ENCODE peak calls at places on chromosomes 5 and 9, in six cellular contexts. C is endodermal cell, A is left ventricle myocardium inferior, O is astrocyte of the spinal cord, U is AG09309, K is H1. E is an unnamed sample.

GRCh38 chr9:122464633-122465567 is 12.8 kb downstream of the OR1J1 start:
- DNase-seq in C (peak; percentile 79), A (peak; percentile 35), O (peak; percentile 86), U (peak; percentile 85), K (peak; percentile 31), E (peak; percentile 94)

GRCh38 chr9:21591221-21592062 is 109.3 kb upstream of the IFNE start:
- DNase-seq in C (peak; percentile 88), A (peak; percentile 13), O (peak; percentile 98), U (peak; percentile 97), K (peak; percentile 56), E (peak; percentile 99)

GRCh38 chr5:33317271-33317670 is 123.5 kb upstream of the TARS1 start:
- DNase-seq in C (no peak), A (no peak), O (peak; percentile 68), U (no peak), K (no peak), E (peak; percentile 93)

GRCh38 chr5:109567374-109568044 is 122.2 kb upstream of the MAN2A1 start:
- DNase-seq in C (no peak), A (no peak), O (peak; percentile 42), U (peak; percentile 27), K (no peak), E (peak; percentile 93)

GRCh38 chr9:4235951-4236804 is 63.7 kb downstream of the GLIS3 start:
- DNase-seq in C (peak; percentile 46), A (no peak), O (peak; percentile 78), U (peak; percentile 46), K (no peak), E (peak; percentile 67)

GRCh38 chr5:174617910-174618309 is 106.5 kb upstream of the MSX2 start:
- DNase-seq in C (peak; percentile 44), A (no peak), O (no peak), U (no peak), K (no peak), E (no peak)

GRCh38 chr5:19564036-19564435 is 424.0 kb downstream of the CDH18 start:
- DNase-seq in C (no peak), A (no peak), O (peak; percentile 9), U (no peak), K (no peak), E (no peak)

GRCh38 chr5:131209506-131210191 is 38.9 kb downstream of the LYRM7 start:
- DNase-seq in C (no peak), A (no peak), O (no peak), U (no peak), K (no peak), E (no peak)

GRCh38 chr5:39211773-39212172 is 7.6 kb downstream of the FYB1 start:
- DNase-seq in C (no peak), A (no peak), O (no peak), U (no peak), K (no peak), E (no peak)

GRCh38 chr5:173191561-173191960 is 43.4 kb downstream of the NKX2-5 start:
- DNase-seq in C (no peak), A (no peak), O (no peak), U (no peak), K (no peak), E (no peak)

GRCh38 chr5:89421035-89421434 is 538.1 kb upstream of the MEF2C start:
- DNase-seq in C (no peak), A (no peak), O (peak; percentile 60), U (no peak), K (no peak), E (peak; percentile 11)

GRCh38 chr5:1247811-1248210 is 22.6 kb downstream of the SLC6A18 start:
- DNase-seq in C (no peak), A (no peak), O (no peak), U (no peak), K (no peak), E (no peak)

GRCh38 chr9:104805441-104805840 is 41.5 kb downstream of the NIPSNAP3B start:
- DNase-seq in C (no peak), A (no peak), O (no peak), U (no peak), K (no peak), E (no peak)

GRCh38 chr5:127925916-127926315 is 157.7 kb upstream of the SLC12A2 start:
- DNase-seq in C (no peak), A (no peak), O (peak; percentile 33), U (no peak), K (no peak), E (peak; percentile 18)

GRCh38 chr5:178793156-178793555 is 62.7 kb upstream of the ZNF354A start:
- DNase-seq in C (peak; percentile 91), A (peak; percentile 20), O (no peak), U (no peak), K (peak; percentile 70), E (no peak)
- TF ChIP-seq CTCF in C (peak; percentile 83), A (peak; percentile 47), O (no peak), U (peak; percentile 12), K (peak; percentile 75), E (peak; percentile 19)

DNA sequence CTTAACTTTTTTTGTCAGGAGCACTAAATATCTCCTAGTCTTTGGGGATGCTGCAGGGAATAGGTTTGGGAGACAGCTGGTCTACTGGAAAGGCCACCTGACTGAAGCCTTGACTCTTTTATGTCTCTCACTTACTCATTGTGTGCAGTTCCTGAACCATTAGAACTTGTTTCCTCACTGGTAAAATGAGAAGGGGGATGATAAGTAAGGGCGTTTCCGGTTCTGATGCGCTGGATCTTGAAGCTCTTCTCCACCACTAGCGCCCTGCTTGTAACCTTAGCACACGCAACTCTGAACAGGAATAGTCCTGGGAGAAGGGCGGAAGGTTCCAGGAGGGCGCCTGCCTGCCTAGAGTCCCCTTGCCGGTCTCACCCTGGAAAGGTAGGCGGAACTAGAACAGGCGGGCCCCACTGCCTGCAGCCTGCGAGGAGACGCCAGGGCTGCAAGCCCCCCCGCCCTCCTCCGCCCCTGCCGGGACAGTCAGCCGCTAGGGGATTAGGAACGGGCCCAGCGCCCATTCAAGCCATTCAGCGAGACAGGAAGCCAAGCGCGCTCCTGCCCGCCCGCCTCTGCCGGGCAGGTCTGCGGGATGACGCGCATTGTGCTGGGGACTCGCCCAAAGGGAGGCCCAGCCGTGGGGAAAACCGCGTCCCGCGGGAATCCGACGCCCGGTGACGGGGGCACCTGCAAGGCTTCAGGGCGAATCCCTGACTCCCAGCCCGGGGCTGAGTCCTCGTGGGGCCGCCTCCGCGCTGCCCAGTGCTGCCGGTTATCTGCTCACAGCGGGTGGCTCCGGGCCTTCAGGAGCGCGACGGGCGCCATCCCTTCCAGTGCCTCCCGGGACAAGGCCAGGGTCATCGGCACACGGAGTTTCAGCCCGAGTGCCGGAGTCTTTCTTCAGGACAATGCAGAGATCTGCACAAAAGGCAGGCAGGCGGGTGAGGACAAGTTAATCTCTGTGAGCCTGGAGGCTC is 44.0 kb upstream of the XPA start:
- DNase-seq in C (peak; percentile 96), A (peak; percentile 65), O (peak; percentile 52), U (no peak), K (peak; percentile 64), E (peak; percentile 42)
- H3K4me3 ChIP-seq in C (peak overlapping the region; percentile 69), A (peak overlapping the region; percentile 65), O (peak overlapping the region; percentile 24), U (peak overlapping the region; percentile 40), K (peak overlapping the region; percentile 61), E (peak overlapping the region; percentile 12)

GRCh38 chr5:97112212-97112611 is 30.2 kb downstream of the LIX1 start:
- DNase-seq in C (no peak), A (no peak), O (no peak), U (no peak), K (no peak), E (no peak)

GRCh38 chr5:97106183-97106582 is 36.2 kb downstream of the LIX1 start:
- DNase-seq in C (no peak), A (no peak), O (no peak), U (no peak), K (no peak), E (no peak)

GRCh38 chr5:97111612-97112011 is 30.8 kb downstream of the LIX1 start:
- DNase-seq in C (no peak), A (no peak), O (no peak), U (no peak), K (no peak), E (no peak)

GRCh38 chr5:97111004-97111403 is 31.4 kb downstream of the LIX1 start:
- DNase-seq in C (no peak), A (no peak), O (no peak), U (no peak), K (no peak), E (no peak)

GRCh38 chr5:97107266-97107665 is 35.1 kb downstream of the LIX1 start:
- DNase-seq in C (no peak), A (no peak), O (no peak), U (no peak), K (no peak), E (no peak)
- TF ChIP-seq CTCF in C (no peak), A (no peak), O (no peak), U (no peak), K (no peak), E (no peak)

GRCh38 chr9:110842976-110843375 is 174.4 kb downstream of the MUSK start:
- DNase-seq in C (no peak), A (no peak), O (no peak), U (no peak), K (no peak), E (no peak)
- H3K4me3 ChIP-seq in C (no peak overlapping the region), A (no peak overlapping the region), O (no peak overlapping the region), U (no peak overlapping the region), K (no peak overlapping the region), E (no peak overlapping the region)

GRCh38 chr9:26746357-26747072 is 146.1 kb downstream of the CAAP1 start:
- DNase-seq in C (peak; percentile 66), A (no peak), O (peak; percentile 31), U (no peak), K (peak; percentile 46), E (peak; percentile 53)

GRCh38 chr9:26747611-26748010 is 145.0 kb downstream of the CAAP1 start:
- DNase-seq in C (no peak), A (no peak), O (no peak), U (no peak), K (no peak), E (no peak)

GRCh38 chr9:26745111-26745510 is 147.5 kb downstream of the CAAP1 start:
- DNase-seq in C (no peak), A (no peak), O (no peak), U (no peak), K (no peak), E (no peak)

GRCh38 chr9:26742843-26743242 is 149.8 kb downstream of the CAAP1 start:
- DNase-seq in C (no peak), A (no peak), O (no peak), U (no peak), K (no peak), E (no peak)

DNA sequence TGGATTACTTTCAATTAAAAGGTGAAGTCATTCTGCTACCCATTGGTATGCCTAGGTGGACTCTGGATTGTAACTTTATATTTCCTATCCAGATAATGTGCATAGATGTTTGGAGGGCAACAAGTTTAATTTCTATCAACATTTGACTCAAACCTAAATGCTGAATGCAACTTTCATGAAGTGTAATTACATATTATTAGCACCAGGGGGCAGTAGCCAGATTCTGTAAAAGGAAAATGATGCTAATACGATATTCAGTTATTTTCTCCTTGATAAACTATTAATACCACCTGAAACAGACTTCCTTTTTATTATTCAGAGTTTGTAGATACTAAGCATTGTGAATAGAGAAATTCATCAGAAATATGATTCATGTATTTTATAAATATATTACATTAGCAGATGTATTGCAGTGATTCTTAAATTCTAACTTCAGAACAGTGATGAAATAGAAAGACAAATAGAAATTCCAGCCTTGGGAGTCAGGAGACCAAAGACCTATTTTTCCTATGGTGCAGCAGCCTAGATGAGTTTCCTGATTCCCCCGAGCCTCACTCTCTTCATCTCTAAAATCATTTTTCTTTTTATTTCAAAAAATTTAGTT is 148.1 kb downstream of the CAAP1 start:
- DNase-seq in C (no peak), A (no peak), O (peak; percentile 45), U (no peak), K (no peak), E (peak; percentile 52)
- TF ChIP-seq CTCF in C (peak; percentile 90), A (peak; percentile 84), O (peak; percentile 58), U (peak; percentile 53), K (no peak), E (peak; percentile 61)

GRCh38 chr9:128588581-128589233 is 36.3 kb downstream of the SPTAN1 start:
- DNase-seq in C (no peak), A (no peak), O (no peak), U (no peak), K (no peak), E (no peak)
- H3K4me3 ChIP-seq in C (no peak overlapping the region), A (no peak overlapping the region), O (no peak overlapping the region), U (no peak overlapping the region), K (no peak overlapping the region), E (no peak overlapping the region)